ENCODE peak calls at places on chromosomes 6 and 20, in four cellular contexts. E is left lung, B is heart right ventricle, S is H1. M is an unnamed sample. For H3K4me1 and H3K36me3, the result is how much of the 10 kb centered on the place peaks cover.

GRCh38 chr20:8361008-8361652 is 229.1 kb downstream of the PLCB1 start:
- DNase-seq in E (no peak), S (no peak), B (no peak), M (no peak)

GRCh38 chr6:165743366-165743898 is 80.4 kb upstream of the PDE10A start:
- DNase-seq in E (no peak), S (no peak), B (no peak), M (no peak)

GRCh38 chr20:15642676-15643075 is 930.6 kb downstream of the KIF16B start:
- DNase-seq in E (no peak), S (no peak), B (no peak), M (no peak)

GRCh38 chr20:41249371-41249770 is 68.2 kb downstream of the ZHX3 start:
- DNase-seq in B (peak), E (no peak), S (no peak), M (no peak)

GRCh38 chr6:40966860-40967259 is 72.2 kb downstream of the UNC5CL start:
- DNase-seq in B (no peak), S (no peak), E (no peak), M (no peak)

GRCh38 chr6:131976545-131977061 is 25.4 kb upstream of the CCN2 start:
- DNase-seq in B (no peak), S (no peak), E (no peak), M (no peak)

GRCh38 chr6:43981363-43981990 is 145.8 kb downstream of the MRPL14 start:
- DNase-seq in B (no peak), S (peak), E (no peak), M (no peak)

GRCh38 chr20:14199111-14199510 is 138.3 kb downstream of the FLRT3 start:
- DNase-seq in S (no peak), B (no peak), E (no peak), M (no peak)

GRCh38 chr6:160859822-160860221 is 131.7 kb upstream of the MAP3K4 start:
- DNase-seq in E (peak), S (no peak), B (no peak), M (no peak)

GRCh38 chr20:64055893-64056638 is 6.6 kb upstream of the SOX18 start:
- DNase-seq in S (no peak), E (no peak), B (peak), M (no peak)

GRCh38 chr20:9112541-9113515 is 43.9 kb downstream of the PLCB4 start:
- DNase-seq in E (no peak), B (peak), S (no peak), M (no peak)

DNA sequence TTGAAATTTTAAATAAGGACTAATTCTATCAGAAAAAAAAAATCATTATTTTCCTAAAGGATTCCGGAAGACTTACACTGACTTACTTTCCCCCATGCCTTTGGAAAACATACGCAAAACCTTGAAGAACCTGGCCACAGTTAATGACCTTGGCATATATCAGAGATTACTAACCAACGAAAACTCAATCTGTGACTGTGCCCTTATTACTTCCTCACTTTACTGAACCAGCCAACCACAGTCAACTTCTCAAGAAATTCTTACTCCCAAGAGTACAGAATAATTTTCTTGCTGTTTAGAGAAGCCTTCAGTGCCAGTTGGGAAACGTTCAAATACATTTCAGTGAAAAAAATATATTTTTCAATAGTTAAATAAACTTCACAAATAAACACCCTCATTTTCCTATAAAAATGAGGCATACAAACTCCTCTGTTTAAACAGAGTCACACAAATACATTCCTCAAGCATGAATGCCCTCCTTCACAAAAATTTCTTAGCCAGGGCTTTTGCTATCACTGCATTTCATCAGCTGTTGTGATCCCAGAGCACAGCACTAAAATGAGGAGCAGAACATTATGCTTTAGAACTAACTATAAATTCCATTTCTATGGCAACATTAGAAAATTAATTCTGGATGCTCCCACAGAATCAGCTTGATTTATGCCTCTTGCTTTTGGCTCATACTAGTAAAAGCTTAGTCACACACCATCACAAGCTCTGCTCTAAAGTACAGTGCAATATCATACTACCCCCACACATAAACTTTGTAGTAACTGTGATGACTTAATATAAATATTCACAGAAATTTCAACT is 117.6 kb downstream of the DST start:
- DNase-seq in B (no peak), S (no peak), E (no peak), M (no peak)
- H3K4me3 ChIP-seq in B (no peak), S (no peak), E (no peak), M (no peak)

GRCh38 chr20:45038747-45039469 is 62.0 kb downstream of the KCNS1 start:
- DNase-seq in B (no peak), E (no peak), S (no peak), M (no peak)

GRCh38 chr20:45036044-45036755 is 64.7 kb downstream of the KCNS1 start:
- DNase-seq in E (no peak), B (no peak), S (no peak), M (no peak)

GRCh38 chr20:45039470-45039811 is 61.5 kb downstream of the KCNS1 start:
- DNase-seq in B (no peak), S (no peak), E (no peak), M (no peak)

GRCh38 chr20:45037635-45038034 is 63.3 kb downstream of the KCNS1 start:
- DNase-seq in S (no peak), B (no peak), E (no peak), M (no peak)

DNA sequence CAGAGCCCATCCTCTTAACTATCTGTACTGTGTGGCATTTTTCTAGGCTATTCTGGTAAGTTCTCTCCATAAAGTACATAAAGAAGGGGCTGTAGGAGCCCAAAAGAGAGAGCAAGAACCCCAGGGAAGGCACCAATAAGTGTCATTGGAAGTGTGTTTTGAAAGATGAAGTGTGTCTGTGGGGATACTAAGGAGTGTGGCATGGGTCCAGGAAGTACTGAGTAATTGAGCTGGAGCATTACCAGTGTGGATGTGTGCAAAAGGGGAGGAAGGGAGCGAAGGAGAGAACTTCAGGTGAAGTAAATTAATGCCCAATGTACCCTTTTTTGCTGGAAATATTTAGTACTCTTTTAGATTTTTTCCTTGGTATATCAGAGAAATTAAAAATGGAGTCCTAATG is 63.9 kb downstream of the KCNS1 start:
- DNase-seq in S (no peak), B (peak), E (no peak), M (no peak)
- H3K4me1 ChIP-seq in S (under half), B (under half), E (half or more), M (under half)

GRCh38 chr20:6034134-6034969 is 19.5 kb downstream of the LRRN4 start:
- DNase-seq in E (no peak), S (no peak), B (no peak), M (no peak)

GRCh38 chr20:6038256-6038655 is 15.6 kb downstream of the LRRN4 start:
- DNase-seq in B (peak), S (no peak), E (no peak), M (no peak)

GRCh38 chr20:6039766-6040165 is 14.1 kb downstream of the LRRN4 start:
- DNase-seq in E (no peak), S (no peak), B (no peak), M (no peak)

GRCh38 chr20:6036213-6036612 is 17.6 kb downstream of the LRRN4 start:
- DNase-seq in S (no peak), E (no peak), B (no peak), M (no peak)

GRCh38 chr20:6037082-6037481 is 16.8 kb downstream of the LRRN4 start:
- DNase-seq in B (no peak), E (no peak), S (no peak), M (no peak)
- H3K36me3 ChIP-seq in B (half or more), E (under half), S (under half), M (half or more)

DNA sequence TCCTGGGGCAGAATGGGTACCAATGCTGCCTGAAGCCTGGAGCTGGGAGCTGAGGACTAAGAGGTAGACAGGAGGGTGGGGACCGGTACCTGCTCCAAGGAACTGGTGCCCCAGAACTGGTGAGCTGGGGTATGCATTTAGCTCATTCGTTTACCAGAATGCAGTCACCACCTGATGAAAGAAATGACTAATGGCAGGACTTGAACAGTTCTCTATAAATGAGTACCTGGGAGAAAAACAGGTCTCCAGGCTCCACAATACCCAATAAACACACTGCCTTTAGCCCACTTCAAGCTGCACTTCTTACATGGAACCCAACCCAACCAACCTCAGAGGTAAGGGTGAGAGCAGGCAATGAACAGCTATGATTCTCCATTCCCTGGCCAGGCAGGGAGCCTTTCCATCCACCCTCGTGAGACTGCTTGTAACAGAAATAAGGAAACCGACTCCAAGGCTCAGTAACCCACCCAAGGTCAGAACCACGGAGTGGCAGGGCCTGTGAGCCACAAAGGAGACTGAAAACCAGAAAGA is 15.4 kb downstream of the FKBP1A start:
- DNase-seq in S (no peak), B (no peak), E (no peak), M (no peak)
- H3K4me3 ChIP-seq in S (no peak), B (no peak), E (no peak), M (no peak)

GRCh38 chr20:62350629-62351422 is 16.3 kb downstream of the LAMA5 start:
- DNase-seq in E (peak), S (no peak), B (no peak), M (no peak)

GRCh38 chr20:62353289-62354030 is 13.7 kb downstream of the LAMA5 start:
- DNase-seq in B (no peak), S (no peak), E (peak), M (no peak)

GRCh38 chr20:62352402-62353288 is 14.5 kb downstream of the LAMA5 start:
- DNase-seq in B (peak), S (no peak), E (peak), M (no peak)

GRCh38 chr20:62350098-62350628 is 16.9 kb downstream of the LAMA5 start:
- DNase-seq in E (peak), S (no peak), B (no peak), M (peak)

DNA sequence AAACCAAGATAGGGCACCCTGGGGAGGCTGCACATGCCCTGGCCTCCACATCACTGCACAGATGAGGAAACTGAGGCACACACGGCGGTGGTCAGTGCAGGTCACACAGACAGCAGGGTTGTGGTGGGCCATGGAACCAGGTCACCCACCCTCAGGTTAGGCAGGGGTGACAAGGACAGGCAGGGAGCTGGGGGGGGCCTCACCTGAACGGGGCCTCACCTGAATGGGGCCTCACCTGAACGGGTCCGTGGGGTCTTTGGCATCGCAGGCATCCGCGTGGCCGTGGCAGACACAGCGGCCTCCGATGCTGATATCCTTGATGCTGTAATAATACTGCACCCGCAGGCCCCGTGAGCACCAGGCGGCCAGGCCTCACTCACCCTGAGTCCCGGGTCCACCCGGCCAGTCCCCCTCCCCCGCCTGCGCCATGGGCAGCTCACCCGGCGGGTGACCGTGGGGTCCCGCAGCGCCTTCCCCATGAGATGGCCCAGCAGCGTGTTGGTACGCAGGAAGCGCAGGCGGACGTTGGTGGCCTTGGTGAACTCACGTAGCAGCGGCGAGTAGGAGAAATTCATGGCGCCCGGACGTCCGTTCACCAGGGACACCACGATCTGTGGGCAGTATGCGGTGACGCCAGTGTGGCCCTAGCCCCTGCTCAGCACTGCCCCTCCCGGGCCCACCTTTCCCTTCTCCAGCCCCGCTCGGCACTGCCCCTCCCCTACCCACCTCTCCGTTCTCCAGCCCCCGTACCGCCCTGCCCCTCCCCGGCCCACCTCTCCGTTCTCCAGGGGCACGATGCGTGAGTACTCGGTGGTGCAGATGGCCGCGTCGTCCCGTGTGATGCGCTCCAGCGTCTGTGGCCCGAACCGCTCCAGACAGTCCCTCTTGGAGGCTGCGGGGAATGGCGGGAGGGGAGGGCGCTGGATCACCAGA is 15.4 kb downstream of the LAMA5 start:
- DNase-seq in S (no peak), E (peak), B (no peak), M (no peak)
- H3K4me1 ChIP-seq in S (under half), E (under half), B (under half), M (under half)

M was measured in upper lobe of right lung.